ENCODE peak calls at places on chromosome 19, in nine cellular contexts. R is neural progenitor cell, U is caudate nucleus, N is IMR-90, E is aorta, I is psoas muscle, B is hepatocyte, W is RWPE1, K is mammary epithelial cell. J is an unnamed sample.
A peak's percentile ranks its signal among the peaks of the same experiment; 100 is the strongest.

GRCh38 chr19:44548736-44549135 is 19.3 kb upstream of the CEACAM20 start:
- DNase-seq in R (no peak), U (no peak), N (peak; percentile 51), E (no peak), I (no peak), B (no peak), W (peak; percentile 13), K (peak; percentile 62), J (no peak)

GRCh38 chr19:18379803-18380747 is 5.9 kb upstream of the GDF15 start:
- DNase-seq in R (no peak), U (no peak), N (peak; percentile 96), E (peak; percentile 93), I (peak; percentile 93), B (peak; percentile 84), W (peak; percentile 50), K (peak; percentile 64), J (peak; percentile 83)

GRCh38 chr19:6098574-6098973 is 11.7 kb downstream of the RFX2 start:
- DNase-seq in R (no peak), U (no peak), N (no peak), E (no peak), I (no peak), B (no peak), W (no peak), K (no peak), J (no peak)

GRCh38 chr19:50536662-50537305 is 23.1 kb upstream of the ASPDH start:
- DNase-seq in R (no peak), U (no peak), N (no peak), E (no peak), I (no peak), B (no peak), W (no peak), K (no peak), J (no peak)

GRCh38 chr19:31353826-31354225 is 4.6 kb upstream of the TSHZ3 start:
- DNase-seq in R (peak; percentile 56), U (no peak), N (no peak), E (no peak), I (no peak), B (no peak), W (no peak), K (no peak), J (peak; percentile 72)

GRCh38 chr19:43618921-43619261 is 538 bp downstream of the ZNF428 start:
- DNase-seq in R (no peak), U (no peak), N (peak; percentile 8), E (no peak), I (no peak), B (peak; percentile 65), W (peak; percentile 27), K (no peak), J (no peak)

GRCh38 chr19:3765121-3765520 is 2.6 kb downstream of the MRPL54 start:
- DNase-seq in R (no peak), U (no peak), N (no peak), E (no peak), I (no peak), B (no peak), W (no peak), K (no peak), J (no peak)

GRCh38 chr19:28349604-28350003 is 863.3 kb downstream of the UQCRFS1 start:
- DNase-seq in R (no peak), U (no peak), N (no peak), E (no peak), I (no peak), B (no peak), W (no peak), K (no peak), J (no peak)

GRCh38 chr19:2064788-2065524 is 13.9 kb upstream of the MKNK2 start:
- DNase-seq in R (no peak), U (no peak), N (no peak), E (peak; percentile 58), I (peak; percentile 83), B (peak; percentile 3), W (no peak), K (no peak), J (no peak)

GRCh38 chr19:19482785-19483625 is 32.3 kb downstream of the TSSK6 start:
- DNase-seq in R (no peak), U (no peak), N (peak; percentile 61), E (no peak), I (no peak), B (no peak), W (no peak), K (no peak), J (no peak)

GRCh38 chr19:30626567-30626966 is 254.4 kb downstream of the ZNF536 start:
- DNase-seq in R (no peak), U (no peak), N (no peak), E (no peak), I (no peak), B (no peak), W (no peak), K (no peak), J (no peak)

GRCh38 chr19:30870861-30871260 is 478.4 kb downstream of the TSHZ3 start:
- DNase-seq in R (no peak), U (no peak), N (peak; percentile 1), E (no peak), I (no peak), B (peak; percentile 61), W (peak; percentile 3), K (no peak), J (no peak)

GRCh38 chr19:56838930-56839664 is 1.4 kb downstream of the PEG3 start:
- DNase-seq in R (no peak), U (peak; percentile 99), N (no peak), E (peak; percentile 98), I (peak; percentile 97), B (no peak), W (no peak), K (peak; percentile 32), J (peak; percentile 99)
- H3K27ac ChIP-seq in R (no peak overlapping the region), U (peak overlapping the region; percentile 79), N (no peak overlapping the region), E (no peak overlapping the region), I (peak overlapping the region; percentile 69), B (no peak overlapping the region), W (no peak overlapping the region), K (no peak overlapping the region), J (no peak overlapping the region)

DNA sequence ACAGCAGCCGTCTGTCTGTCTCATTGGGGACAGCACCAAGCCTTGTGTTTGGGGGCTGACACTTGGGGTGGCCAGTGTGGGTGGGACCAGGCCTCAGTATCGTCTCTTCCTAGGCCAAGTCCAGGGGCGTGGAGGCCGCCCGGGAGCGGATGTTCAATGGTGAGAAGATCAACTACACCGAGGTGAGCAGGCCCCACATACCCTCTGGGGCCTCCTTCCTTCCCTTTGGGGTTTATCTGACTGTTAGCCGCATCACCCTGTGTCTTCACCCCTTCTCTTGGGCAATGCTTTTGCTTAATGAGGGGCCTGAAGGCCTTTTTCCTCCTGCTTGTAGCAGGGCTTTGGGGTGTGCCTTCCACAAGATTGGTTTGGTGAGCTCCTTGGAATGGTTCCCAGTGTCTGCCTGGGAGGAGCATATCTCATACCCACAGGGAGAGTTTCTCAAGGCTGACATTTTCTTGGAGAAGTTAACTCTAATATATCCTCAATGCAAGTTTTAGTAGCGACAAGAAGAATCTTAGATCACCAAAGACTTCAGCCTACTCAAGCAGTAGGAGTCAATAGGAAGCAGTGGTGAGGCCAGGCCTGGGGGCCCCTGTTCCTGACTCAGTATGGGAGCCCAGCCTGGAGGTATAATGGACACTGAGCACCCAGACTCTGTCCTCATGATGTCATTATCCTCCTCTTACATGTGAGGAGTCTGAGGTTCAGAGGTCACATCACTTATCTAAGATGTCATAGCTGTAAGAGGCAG is 1.9 kb downstream of the GPI start:
- DNase-seq in R (no peak), U (no peak), N (peak; percentile 74), E (no peak), I (no peak), B (peak; percentile 43), W (no peak), K (peak; percentile 17), J (no peak)
- H3K27ac ChIP-seq in R (no peak overlapping the region), U (no peak overlapping the region), N (no peak overlapping the region), E (no peak overlapping the region), I (peak overlapping the region; percentile 91), B (no peak overlapping the region), W (peak overlapping the region; percentile 82), K (no peak overlapping the region), J (no peak overlapping the region)

DNA sequence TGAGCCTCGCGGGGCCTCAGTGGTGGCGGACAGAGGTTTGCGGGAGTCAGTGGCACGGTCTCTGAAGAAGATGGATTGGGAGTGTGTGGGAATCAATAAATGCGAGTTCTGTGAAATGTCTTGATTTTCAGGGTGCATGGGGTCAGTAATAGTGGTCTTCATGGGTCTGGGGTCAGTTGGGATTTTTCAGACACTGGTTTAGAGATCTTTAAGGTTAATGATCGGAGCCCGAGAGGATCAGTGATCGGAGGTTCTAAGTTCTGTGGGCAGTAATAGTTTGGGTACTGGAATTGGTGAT is 377 bp downstream of the ZNF793 start:
- DNase-seq in R (no peak), U (no peak), N (no peak), E (no peak), I (no peak), B (no peak), W (no peak), K (no peak), J (no peak)
- H3K27ac ChIP-seq in R (peak overlapping the region; percentile 92), U (peak overlapping the region; percentile 91), N (peak overlapping the region; percentile 77), E (no peak overlapping the region), I (peak overlapping the region; percentile 89), B (peak overlapping the region; percentile 99), W (peak overlapping the region; percentile 81), K (no peak overlapping the region), J (peak overlapping the region; percentile 88)

GRCh38 chr19:47615714-47616113 is 6.8 kb downstream of the BICRA start:
- DNase-seq in R (no peak), U (peak; percentile 76), N (no peak), E (no peak), I (no peak), B (no peak), W (no peak), K (no peak), J (no peak)

GRCh38 chr19:47619763-47620162 is 10.8 kb downstream of the BICRA start:
- DNase-seq in R (peak; percentile 22), U (no peak), N (peak; percentile 73), E (no peak), I (no peak), B (peak; percentile 46), W (no peak), K (no peak), J (peak; percentile 77)

GRCh38 chr19:47614559-47614958 is 5.6 kb downstream of the BICRA start:
- DNase-seq in R (no peak), U (no peak), N (no peak), E (no peak), I (no peak), B (no peak), W (no peak), K (no peak), J (no peak)

GRCh38 chr19:47615230-47615629 is 6.3 kb downstream of the BICRA start:
- DNase-seq in R (no peak), U (no peak), N (no peak), E (no peak), I (no peak), B (no peak), W (no peak), K (no peak), J (no peak)

GRCh38 chr19:47618771-47619170 is 9.8 kb downstream of the BICRA start:
- DNase-seq in R (no peak), U (no peak), N (peak; percentile 43), E (no peak), I (peak; percentile 84), B (no peak), W (no peak), K (no peak), J (no peak)
- H3K27ac ChIP-seq in R (no peak overlapping the region), U (peak overlapping the region; percentile 44), N (no peak overlapping the region), E (no peak overlapping the region), I (peak overlapping the region; percentile 51), B (no peak overlapping the region), W (peak overlapping the region; percentile 6), K (no peak overlapping the region), J (no peak overlapping the region)